ENCODE peak calls at places on chromosomes 2 and 18, in seven cellular contexts. J, W, V, F, N, G and Z are unnamed samples.

GRCh38 chr2:190984595-190984994 is 29.4 kb downstream of the STAT1 start:
- DNase-seq in J (no peak), W (no peak), V (no peak), F (no peak), N (no peak), G (no peak), Z (no peak)

GRCh38 chr2:187656123-187656522 is 101.9 kb upstream of the TFPI start:
- DNase-seq in J (no peak), W (no peak), V (no peak), F (no peak), N (no peak), G (no peak), Z (no peak)

GRCh38 chr2:20603791-20604190 is 47.1 kb downstream of the HS1BP3 start:
- DNase-seq in J (no peak), W (no peak), V (peak), F (peak), N (peak), G (no peak), Z (no peak)

GRCh38 chr2:120419073-120419472 is 73.1 kb downstream of the INHBB start:
- DNase-seq in J (no peak), W (no peak), V (peak), F (peak), N (no peak), G (no peak), Z (no peak)

GRCh38 chr2:53668624-53669026 is 99.0 kb upstream of the CHAC2 start:
- DNase-seq in J (no peak), W (no peak), V (no peak), F (no peak), N (no peak), G (no peak), Z (no peak)

GRCh38 chr2:144159264-144159663 is 360.7 kb downstream of the ZEB2 start:
- DNase-seq in J (peak), W (no peak), V (no peak), F (no peak), N (no peak), G (no peak), Z (no peak)

GRCh38 chr2:236507393-236508085 is 62.1 kb upstream of the ACKR3 start:
- DNase-seq in J (no peak), W (peak), V (peak), F (peak), N (peak), G (peak), Z (no peak)

GRCh38 chr2:208172125-208172524 is 8.7 kb upstream of the CRYGA start:
- DNase-seq in J (peak), W (no peak), V (no peak), F (no peak), N (no peak), G (no peak), Z (no peak)

DNA sequence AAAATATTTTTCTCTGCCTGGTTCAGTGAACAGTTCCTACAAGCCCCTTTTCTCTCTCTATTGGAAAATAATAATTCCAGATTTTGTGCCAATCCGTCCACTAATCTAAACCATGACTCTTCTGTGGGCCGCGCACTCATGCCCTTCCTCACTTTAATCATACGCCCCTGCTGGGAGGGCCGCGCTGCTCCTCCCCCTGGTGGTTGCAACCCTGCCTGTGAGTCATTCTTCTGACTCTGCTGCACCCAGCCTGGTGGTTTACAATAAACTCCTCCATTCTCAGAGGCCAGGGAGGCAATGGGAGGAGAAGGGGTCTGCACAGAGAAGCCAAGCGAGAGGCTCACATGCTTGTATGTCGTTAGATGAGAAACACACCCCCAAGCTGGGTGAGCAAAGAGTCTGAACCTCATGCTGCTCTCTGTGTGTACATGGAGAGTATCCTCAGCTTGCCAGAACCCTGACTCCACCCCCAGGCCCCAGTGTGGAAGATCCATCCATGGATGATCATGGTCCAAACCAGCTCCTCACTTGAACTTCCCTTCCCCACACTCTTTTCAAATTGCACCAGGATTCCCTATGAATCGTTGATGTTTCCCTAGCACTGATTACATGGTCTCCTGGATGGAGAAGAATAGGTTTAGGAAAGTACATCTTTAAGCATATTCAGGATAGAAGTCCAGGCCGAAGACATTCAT is 228.9 kb downstream of the ANKRD30B start:
- DNase-seq in J (peak), W (no peak), V (no peak), F (no peak), N (no peak), G (no peak), Z (no peak)
- TF ChIP-seq CTCF in J (peak), W (no peak), V (no peak), F (no peak), N (no peak), G (no peak), Z (no peak)

DNA sequence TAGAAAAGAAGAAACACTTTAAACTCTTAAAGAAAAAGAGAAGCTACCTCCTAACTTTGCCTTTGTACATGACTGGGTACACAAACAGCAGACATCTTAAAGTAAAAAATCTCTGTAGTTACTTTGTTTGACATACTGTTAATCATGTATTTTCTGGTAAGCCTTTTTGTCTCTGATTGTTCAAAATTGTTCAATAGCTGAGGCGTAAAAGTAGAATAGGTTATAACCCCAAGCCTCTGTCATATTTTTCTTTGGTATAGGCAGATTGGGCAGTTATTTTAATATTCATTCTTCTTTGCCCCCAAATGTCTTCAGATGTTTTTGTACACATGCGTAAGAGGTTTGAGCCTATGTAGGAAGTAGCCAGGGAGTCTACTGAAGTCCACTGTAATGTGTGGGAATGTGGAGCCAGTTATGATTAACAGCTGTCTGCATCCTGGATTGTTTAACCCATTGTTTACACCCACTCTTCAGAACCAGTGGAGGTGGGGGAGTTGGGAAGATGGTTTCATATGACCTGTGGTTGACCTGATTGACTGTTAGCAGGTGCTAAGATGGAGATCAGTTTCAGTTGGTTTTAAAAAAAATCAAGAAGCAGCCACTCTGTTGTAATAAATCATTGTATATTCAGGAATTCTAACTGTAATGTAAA is 150.5 kb downstream of the TANC1 start:
- DNase-seq in J (no peak), W (no peak), V (no peak), F (no peak), N (no peak), G (no peak), Z (no peak)
- TF ChIP-seq CTCF in J (no peak), W (peak), V (no peak), F (no peak), N (no peak), G (no peak), Z (no peak)

DNA sequence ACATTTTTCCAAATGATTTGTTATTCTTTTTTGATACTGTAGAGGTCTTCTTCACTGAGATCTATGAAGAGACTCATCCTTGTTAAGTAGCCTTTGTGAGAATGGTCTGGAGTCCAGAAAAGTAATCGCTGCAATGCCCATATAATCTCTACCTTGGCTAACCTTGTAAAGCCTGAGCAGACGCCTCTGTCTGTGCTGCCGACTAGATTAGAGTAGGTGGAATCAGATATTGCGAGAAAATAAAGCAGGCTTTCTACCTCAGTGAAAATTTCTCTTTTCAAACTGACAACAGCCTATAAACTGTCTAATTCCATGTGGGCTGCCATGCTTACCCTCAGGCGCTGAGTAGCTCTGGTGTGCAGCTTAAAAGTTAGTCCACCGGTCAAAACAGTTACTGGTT is 17.5 kb upstream of the CERS6 start:
- DNase-seq in J (no peak), W (no peak), V (no peak), F (no peak), N (no peak), G (no peak), Z (no peak)
- TF ChIP-seq CTCF in J (no peak), W (no peak), V (no peak), F (no peak), N (no peak), G (no peak), Z (no peak)

DNA sequence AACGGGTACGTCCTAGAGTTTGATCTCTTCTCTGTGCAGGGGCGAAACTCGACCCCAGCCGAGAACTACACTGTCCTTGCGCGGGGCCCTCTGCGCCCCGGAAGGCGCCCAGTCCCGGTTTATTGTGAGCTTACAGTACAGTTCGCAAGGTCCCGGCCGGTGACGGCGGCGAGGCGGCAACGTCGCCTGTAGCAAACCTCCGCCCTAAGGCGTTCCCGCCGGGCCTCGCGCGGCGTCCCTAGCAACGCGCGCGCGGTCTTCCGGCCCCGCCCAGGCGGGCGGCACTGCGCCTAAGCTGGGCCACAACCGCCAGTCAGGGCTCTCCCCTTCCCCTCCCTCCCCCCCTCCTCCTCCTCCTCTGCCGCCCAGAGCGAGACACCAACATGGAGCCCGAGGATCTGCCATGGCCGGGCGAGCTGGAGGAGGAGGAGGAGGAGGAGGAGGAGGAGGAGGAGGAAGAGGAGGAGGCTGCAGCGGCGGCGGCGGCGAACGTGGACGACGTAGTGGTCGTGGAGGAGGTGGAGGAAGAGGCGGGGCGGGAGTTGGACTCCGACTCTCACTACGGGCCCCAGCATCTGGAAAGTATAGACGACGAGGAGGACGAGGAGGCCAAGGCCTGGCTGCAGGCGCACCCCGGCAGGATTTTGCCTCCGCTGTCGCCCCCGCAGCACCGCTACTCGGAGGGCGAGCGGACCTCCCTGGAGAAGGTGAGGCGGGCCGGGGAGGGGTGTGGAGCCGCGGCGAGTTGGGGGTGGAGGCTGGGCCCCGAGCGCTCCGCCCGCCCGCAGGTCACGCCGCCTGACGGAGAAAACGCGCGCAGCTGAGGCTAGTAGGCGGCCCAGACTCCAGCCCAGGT is at the start of gene ALMS1:
- DNase-seq in J (peak), W (peak), V (peak), F (peak), N (peak), G (peak), Z (peak)
- TF ChIP-seq CTCF in J (no peak), W (no peak), V (peak), F (no peak), N (no peak), G (no peak), Z (no peak)

GRCh38 chr2:3535794-3536681 is 16.7 kb upstream of the ADI1 start:
- DNase-seq in J (no peak), W (peak), V (peak), F (peak), N (peak), G (no peak), Z (no peak)

GRCh38 chr2:3536682-3537632 is 17.6 kb upstream of the ADI1 start:
- DNase-seq in J (peak), W (peak), V (no peak), F (no peak), N (peak), G (no peak), Z (no peak)

GRCh38 chr2:3542107-3542506 is 16.0 kb downstream of the RNASEH1 start:
- DNase-seq in J (no peak), W (no peak), V (no peak), F (no peak), N (no peak), G (no peak), Z (no peak)

GRCh38 chr2:3543023-3543683 is 15.0 kb downstream of the RNASEH1 start:
- DNase-seq in J (no peak), W (no peak), V (no peak), F (no peak), N (peak), G (no peak), Z (no peak)

DNA sequence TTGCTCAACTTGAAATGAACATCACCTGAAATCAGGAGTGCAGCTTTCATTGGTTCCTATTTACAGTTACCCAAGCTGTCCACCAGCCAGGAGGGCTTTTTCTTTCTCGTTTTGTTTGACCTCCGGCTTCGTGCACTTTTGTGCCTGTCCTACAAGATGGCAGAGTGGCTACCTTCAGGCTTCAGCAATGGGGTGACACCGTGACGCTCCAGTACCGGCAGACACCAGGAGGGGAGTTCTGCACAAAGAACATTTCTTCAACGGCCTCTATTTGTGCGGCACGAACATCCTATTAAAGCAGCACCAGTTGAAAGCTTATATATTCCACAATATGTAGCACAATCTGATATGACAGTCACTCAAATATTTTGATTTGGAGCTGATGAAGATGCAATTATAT is 18.3 kb downstream of the RNASEH1 start:
- DNase-seq in J (no peak), W (no peak), V (no peak), F (no peak), N (no peak), G (no peak), Z (no peak)
- TF ChIP-seq CTCF in J (no peak), W (no peak), V (no peak), F (no peak), N (no peak), G (no peak), Z (no peak)